ENCODE peak calls at places on chromosomes 12 and 14, in four cellular contexts. T, W, O and P are unnamed samples.

GRCh38 chr12:116087962-116088361 is 189.5 kb downstream of the MED13L start:
- DNase-seq in T (no peak), W (no peak), O (peak), P (no peak)

GRCh38 chr12:123149088-123149827 is 1.6 kb downstream of the PITPNM2 start:
- DNase-seq in T (no peak), W (peak), O (no peak), P (no peak)

GRCh38 chr14:71322660-71323250 is 415.5 kb downstream of the PCNX1 start:
- DNase-seq in T (no peak), W (no peak), O (no peak), P (peak)

GRCh38 chr12:76927170-76927784 is 48.5 kb upstream of the CSRP2 start:
- DNase-seq in T (peak), W (peak), O (peak), P (no peak)

GRCh38 chr12:1820191-1820599 is at the start of gene LRTM2:
- DNase-seq in T (no peak), W (no peak), O (no peak), P (no peak)

GRCh38 chr14:56284641-56285040 is 166.4 kb downstream of the PELI2 start:
- DNase-seq in T (no peak), W (no peak), O (no peak), P (no peak)

GRCh38 chr14:26765301-26765700 is 167.5 kb upstream of the NOVA1 start:
- DNase-seq in T (no peak), W (no peak), O (no peak), P (no peak)

GRCh38 chr12:124548854-124549378 is 18.5 kb downstream of the NCOR2 start:
- DNase-seq in T (no peak), W (no peak), O (no peak), P (no peak)

GRCh38 chr12:120956579-120957360 is 21.6 kb upstream of the HNF1A start:
- DNase-seq in T (no peak), W (no peak), O (no peak), P (no peak)

GRCh38 chr14:101737414-101738367 is 23.8 kb upstream of the PPP2R5C start:
- DNase-seq in T (no peak), W (no peak), O (no peak), P (no peak)

GRCh38 chr14:34365309-34365915 is 96.6 kb downstream of the SPTSSA start:
- DNase-seq in T (no peak), W (no peak), O (peak), P (no peak)

GRCh38 chr12:106903241-106903950 is 52.3 kb upstream of the TMEM263 start:
- DNase-seq in T (peak), W (peak), O (peak), P (no peak)

GRCh38 chr12:30794020-30794419 is 39.3 kb upstream of the CAPRIN2 start:
- DNase-seq in T (no peak), W (no peak), O (no peak), P (no peak)

GRCh38 chr12:69712826-69713225 is 13.7 kb upstream of the BEST3 start:
- DNase-seq in T (no peak), W (no peak), O (no peak), P (no peak)

GRCh38 chr14:59905193-59905592 is 14.8 kb upstream of the LRRC9 start:
- DNase-seq in T (no peak), W (no peak), O (no peak), P (no peak)

GRCh38 chr12:72699362-72699761 is 427.2 kb downstream of the TRHDE start:
- DNase-seq in T (no peak), W (no peak), O (no peak), P (no peak)

GRCh38 chr14:80080601-80081000 is 130.7 kb downstream of the DIO2 start:
- DNase-seq in T (no peak), W (no peak), O (no peak), P (no peak)

DNA sequence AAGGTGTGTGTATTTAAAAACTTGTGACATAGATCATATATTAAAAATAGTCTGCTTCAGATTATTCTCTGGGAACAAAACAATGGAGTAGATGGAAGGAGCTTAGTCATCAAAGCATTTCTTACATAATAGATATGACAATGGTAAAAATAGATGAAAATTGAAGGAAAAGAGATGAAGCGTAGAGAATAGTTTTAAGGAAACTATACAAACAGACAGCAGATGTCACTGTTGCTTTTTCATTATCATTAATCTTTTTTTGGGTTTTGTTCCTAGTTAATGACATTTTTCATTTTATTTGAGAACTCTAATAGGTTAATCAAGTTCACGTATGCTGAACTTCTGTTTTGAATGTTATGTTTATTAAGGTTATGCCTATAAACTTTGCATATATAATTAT is 149.2 kb upstream of the FBXO33 start:
- DNase-seq in T (no peak), W (no peak), O (no peak), P (no peak)
- TF ChIP-seq CTCF in T (peak), W (no peak), O (peak), P (no peak)

DNA sequence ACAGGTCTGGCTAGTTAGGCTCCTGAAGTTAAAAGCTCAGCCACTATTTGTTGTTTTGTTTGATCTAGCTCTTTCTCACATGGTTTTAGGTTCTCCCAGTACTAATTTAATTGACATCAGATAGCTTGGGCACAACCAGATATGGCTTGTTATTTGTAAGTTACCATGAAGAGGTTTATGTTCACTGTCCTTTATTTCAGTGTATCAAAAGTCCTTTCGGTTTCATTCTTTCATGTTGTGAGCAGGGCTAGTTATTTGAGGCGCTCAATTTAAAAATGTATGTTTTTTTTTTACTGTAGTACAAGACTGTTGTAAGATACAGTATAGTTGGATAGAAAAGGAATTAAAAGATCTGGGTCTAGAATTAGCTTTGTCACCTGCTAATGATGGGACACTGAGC is 7.0 kb downstream of the GPX2 start:
- DNase-seq in T (no peak), W (no peak), O (no peak), P (no peak)
- TF ChIP-seq TCF7L2 in T (no peak), W (no peak), O (no peak), P (no peak)

GRCh38 chr14:76810953-76811400 is 1.7 kb downstream of the ANGEL1 start:
- DNase-seq in T (peak), W (no peak), O (peak), P (no peak)
- TF ChIP-seq REST in T (no peak), W (no peak), O (no peak), P (no peak)

DNA sequence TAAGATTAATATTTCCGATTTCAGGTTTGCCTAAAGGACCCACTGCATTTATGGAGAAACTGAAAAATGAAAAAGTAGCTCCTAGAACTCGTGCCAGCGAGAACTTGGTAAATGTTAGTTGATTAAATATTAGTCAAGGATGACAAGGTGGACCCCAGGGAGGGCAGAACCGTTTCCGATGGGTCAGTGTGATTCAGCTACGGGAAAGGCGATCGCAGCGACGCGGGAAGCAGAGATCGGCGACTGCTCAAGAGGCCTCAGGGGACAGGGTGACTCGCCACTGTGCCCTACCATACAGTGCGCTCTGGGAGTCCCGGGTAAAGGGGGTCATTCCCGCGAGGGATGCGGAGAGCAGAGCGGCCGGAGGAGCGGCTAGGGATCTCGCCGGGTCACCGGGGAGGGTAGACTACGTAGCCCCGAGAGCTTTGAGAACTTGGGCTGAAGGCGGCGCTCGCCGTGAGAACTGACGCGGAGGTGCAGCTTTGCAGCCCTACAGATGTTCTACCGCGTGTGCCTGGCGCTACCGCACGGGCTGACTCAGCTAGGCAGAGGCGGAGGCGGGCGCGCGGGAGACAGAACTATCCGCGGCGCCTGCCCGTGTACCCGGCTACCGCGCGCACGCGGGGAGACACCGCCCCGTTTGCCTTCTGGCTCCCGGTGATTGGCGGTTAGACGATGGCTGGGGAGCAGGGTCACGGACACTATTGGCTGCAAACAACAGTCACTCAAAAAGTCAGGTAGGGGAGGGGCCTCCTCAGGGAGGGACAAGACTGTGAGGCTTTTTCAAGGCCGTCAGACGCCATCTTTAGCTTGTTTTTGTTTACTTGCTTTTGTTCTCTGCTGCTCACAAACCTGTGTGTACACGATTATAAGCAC is 3.2 kb downstream of the C14orf93 start:
- DNase-seq in T (peak), W (peak), O (peak), P (peak)
- TF ChIP-seq CTCF in T (no peak), W (peak), O (peak), P (no peak)

DNA sequence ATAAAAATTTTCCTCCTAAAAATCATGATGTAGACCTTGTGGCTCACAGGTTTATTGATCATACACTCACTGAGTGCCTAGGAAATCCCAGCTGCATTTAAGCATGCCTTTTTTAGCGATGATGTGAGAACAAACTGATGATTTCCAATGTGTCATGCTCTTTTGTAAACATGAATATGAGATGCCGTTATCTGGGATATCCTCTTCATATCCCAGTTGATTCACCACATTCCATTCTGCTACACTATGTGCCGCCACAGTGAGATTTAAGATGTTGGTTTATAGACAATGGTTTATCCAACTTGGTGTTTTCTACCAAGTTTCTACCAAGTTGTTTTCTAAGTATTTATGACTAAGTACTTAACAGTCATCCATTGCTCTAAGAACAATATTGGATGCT is 5.2 kb downstream of the OR4E1 start:
- DNase-seq in T (no peak), W (no peak), O (peak), P (peak)
- TF ChIP-seq TCF7L2 in T (no peak), W (no peak), O (no peak), P (no peak)

GRCh38 chr12:62466596-62467411 is at the start of gene MON2:
- DNase-seq in T (peak), W (peak), O (peak), P (peak)
- TF ChIP-seq REST in T (no peak), W (no peak), O (no peak), P (no peak)

GRCh38 chr14:77198576-77198975 is 17.0 kb downstream of the TMEM63C start:
- DNase-seq in T (no peak), W (no peak), O (no peak), P (no peak)

GRCh38 chr14:77201696-77202095 is 20.1 kb downstream of the TMEM63C start:
- DNase-seq in T (no peak), W (no peak), O (no peak), P (no peak)

GRCh38 chr14:77197988-77198387 is 16.4 kb downstream of the TMEM63C start:
- DNase-seq in T (no peak), W (no peak), O (no peak), P (no peak)

GRCh38 chr14:77199590-77199989 is 18.0 kb downstream of the TMEM63C start:
- DNase-seq in T (no peak), W (no peak), O (no peak), P (no peak)

GRCh38 chr14:77200406-77200985 is 18.9 kb downstream of the TMEM63C start:
- DNase-seq in T (no peak), W (no peak), O (no peak), P (no peak)
- TF ChIP-seq CTCF in T (no peak), W (no peak), O (no peak), P (no peak)